ENCODE peak calls at places on chromosomes 1 and 21, in four cellular contexts. J is fibroblast of mammary gland, P is NCI-H2081, G is ureter. I is an unnamed sample.

GRCh38 chr1:216815239-216815955 is 92.2 kb upstream of the ESRRG start:
- DNase-seq in G (no peak), P (peak), J (no peak), I (no peak)

GRCh38 chr1:11648732-11649158 is 5.5 kb downstream of the FBXO2 start:
- DNase-seq in P (no peak), J (no peak), G (no peak), I (no peak)

GRCh38 chr1:5921671-5922070 is 70.6 kb downstream of the NPHP4 start:
- DNase-seq in G (no peak), J (no peak), P (no peak), I (no peak)

GRCh38 chr1:22919341-22920025 is 53.2 kb downstream of the LACTBL1 start:
- DNase-seq in P (no peak), J (no peak), G (no peak), I (no peak)

GRCh38 chr1:39727932-39728317 is 10.8 kb upstream of the PPIE start:
- DNase-seq in J (no peak), G (no peak), P (no peak), I (no peak)

GRCh38 chr1:24551910-24552571 is 3.8 kb upstream of the NCMAP start:
- DNase-seq in P (no peak), G (no peak), J (no peak), I (no peak)

GRCh38 chr1:225565845-225566244 is 87.1 kb downstream of the ENAH start:
- DNase-seq in P (no peak), G (no peak), J (peak), I (no peak)

GRCh38 chr1:240031414-240031813 is 60.3 kb upstream of the FMN2 start:
- DNase-seq in P (no peak), G (no peak), J (peak), I (no peak)

GRCh38 chr1:162055062-162055461 is 14.4 kb upstream of the NOS1AP start:
- DNase-seq in P (no peak), G (no peak), J (peak), I (no peak)

GRCh38 chr1:245873883-245874671 is 633.0 kb downstream of the SMYD3 start:
- DNase-seq in P (no peak), J (peak), G (no peak), I (no peak)

GRCh38 chr1:16905856-16906702 is 10.3 kb downstream of the RNU1-2 start:
- DNase-seq in J (peak), P (no peak), G (no peak), I (no peak)

GRCh38 chr1:53376742-53377437 is 49.0 kb upstream of the LRP8 start:
- DNase-seq in P (peak), G (peak), J (no peak), I (no peak)

GRCh38 chr1:208599063-208599462 is 354.9 kb upstream of the PLXNA2 start:
- DNase-seq in J (no peak), G (no peak), P (no peak), I (no peak)

GRCh38 chr1:39988618-39989343 is 33.8 kb downstream of the MFSD2A start:
- DNase-seq in J (no peak), P (no peak), G (peak), I (no peak)

GRCh38 chr1:20280399-20280798 is 10.3 kb upstream of the VWA5B1 start:
- DNase-seq in J (no peak), P (no peak), G (no peak), I (no peak)

GRCh38 chr1:185373813-185374524 is 56.9 kb upstream of the IVNS1ABP start:
- DNase-seq in J (peak), P (no peak), G (no peak), I (no peak)

GRCh38 chr1:156896490-156897033 is 3.0 kb downstream of the PEAR1 start:
- DNase-seq in P (no peak), G (no peak), J (peak), I (no peak)

GRCh38 chr1:230919201-230919600 is 50.9 kb upstream of the C1orf198 start:
- DNase-seq in G (no peak), P (peak), J (no peak), I (no peak)

GRCh38 chr1:180252638-180253536 is 22.8 kb downstream of the LHX4 start:
- DNase-seq in P (peak), J (peak), G (peak), I (no peak)

GRCh38 chr1:59609245-59609644 is 205.5 kb upstream of the HOOK1 start:
- DNase-seq in P (no peak), J (no peak), G (no peak), I (no peak)

GRCh38 chr1:232968965-232969364 is 18.6 kb downstream of the NTPCR start:
- DNase-seq in J (peak), G (no peak), P (no peak), I (no peak)

GRCh38 chr1:208475951-208476824 is 232.0 kb upstream of the PLXNA2 start:
- DNase-seq in P (no peak), G (no peak), J (no peak), I (peak)

GRCh38 chr1:158586942-158587341 is 7.2 kb upstream of the OR10X1 start:
- DNase-seq in G (no peak), J (no peak), P (no peak), I (no peak)

GRCh38 chr21:34996304-34997081 is 52.6 kb downstream of the RUNX1 start:
- DNase-seq in J (peak), G (no peak), P (no peak), I (no peak)

GRCh38 chr1:189847613-189848012 is 630.1 kb downstream of the BRINP3 start:
- DNase-seq in J (no peak), P (no peak), G (no peak), I (no peak)

GRCh38 chr1:222286039-222286438 is 261.9 kb downstream of the HHIPL2 start:
- DNase-seq in J (no peak), G (no peak), P (no peak), I (no peak)

GRCh38 chr1:5099018-5099417 is 444.6 kb downstream of the AJAP1 start:
- DNase-seq in G (no peak), P (no peak), J (no peak), I (no peak)

GRCh38 chr1:204130989-204131892 is 20.6 kb downstream of the ETNK2 start:
- DNase-seq in J (peak), G (no peak), P (peak), I (no peak)

GRCh38 chr1:28371011-28371378 is 1.5 kb downstream of the PHACTR4 start:
- DNase-seq in J (no peak), P (no peak), G (no peak), I (no peak)

GRCh38 chr1:89531480-89532139 is 7.0 kb downstream of the LRRC8B start:
- DNase-seq in P (no peak), J (no peak), G (no peak), I (no peak)

GRCh38 chr1:44526295-44527073 is 121.4 kb downstream of the RNF220 start:
- DNase-seq in P (no peak), G (no peak), J (no peak), I (no peak)

GRCh38 chr1:29083318-29084195 is 40.1 kb downstream of the TMEM200B start:
- DNase-seq in G (no peak), J (no peak), P (peak), I (no peak)

GRCh38 chr1:184075040-184076029 is 23.8 kb downstream of the TSEN15 start:
- DNase-seq in G (no peak), J (peak), P (peak), I (no peak)

GRCh38 chr21:35381743-35382310 is 332.7 kb upstream of the RUNX1 start:
- DNase-seq in P (no peak), G (no peak), J (no peak), I (no peak)

GRCh38 chr1:50681931-50682330 is 258.7 kb upstream of the DMRTA2 start:
- DNase-seq in P (no peak), G (no peak), J (peak), I (no peak)

GRCh38 chr1:17128361-17128760 is 9.1 kb upstream of the PADI2 start:
- DNase-seq in G (no peak), P (no peak), J (peak), I (no peak)